ENCODE peak calls at places on chromosomes 13 and 19, in five cellular contexts. I is cardiac muscle cell; K is stimulated activated naive B cell treated with anti-CD40 and anti-IgM and Interleukin-4, amounts not matched to agents 10 μg/mL and 1 μg/mL and 100 μg/mL, for 72 hours; W is NCI-H1930; C is amygdala. B is an unnamed sample.
A peak's percentile ranks its signal among the peaks of the same experiment; 100 is the strongest.

GRCh38 chr19:42242512-42243409 is at the start of gene GSK3A:
- DNase-seq in C (peak; percentile 100), I (peak; percentile 98), K (peak; percentile 96), W (peak; percentile 100), B (peak; percentile 99)

GRCh38 chr19:20999731-21000352 is 20.6 kb upstream of the ZNF430 start:
- DNase-seq in K (peak; percentile 92), W (peak; percentile 70), C (peak; percentile 87), I (peak; percentile 92), B (peak; percentile 97)

GRCh38 chr19:2528543-2529173 is 52.7 kb downstream of the GADD45B start:
- DNase-seq in C (no peak), I (no peak), W (no peak), K (no peak), B (no peak)

GRCh38 chr13:71786815-71787214 is 80.2 kb downstream of the DACH1 start:
- DNase-seq in W (no peak), C (no peak), K (no peak), I (no peak), B (peak; percentile 38)

GRCh38 chr19:50817941-50818858 is 5.4 kb downstream of the KLK1 start:
- DNase-seq in K (peak; percentile 66), C (no peak), I (peak; percentile 81), W (peak; percentile 71), B (peak; percentile 65)

GRCh38 chr19:7293795-7294570 is at the start of gene INSR:
- DNase-seq in I (peak; percentile 91), C (peak; percentile 81), W (peak; percentile 29), K (peak; percentile 67), B (peak; percentile 86)

GRCh38 chr19:58181902-58182576 is 822 bp upstream of the ZNF274 start:
- DNase-seq in W (peak; percentile 53), C (no peak), K (peak; percentile 50), I (peak; percentile 55), B (peak; percentile 52)

GRCh38 chr13:37068962-37069361 is 9.5 kb upstream of the SUPT20H start:
- DNase-seq in I (no peak), K (no peak), W (no peak), C (no peak), B (no peak)

GRCh38 chr13:112907286-112907685 is 61.7 kb upstream of the MCF2L start:
- DNase-seq in K (no peak), C (no peak), I (no peak), W (no peak), B (no peak)

GRCh38 chr19:2487780-2488330 is 11.9 kb downstream of the GADD45B start:
- DNase-seq in K (no peak), C (no peak), W (no peak), I (no peak), B (no peak)

GRCh38 chr13:75704194-75704941 is 68.2 kb downstream of the LMO7 start:
- DNase-seq in K (no peak), I (peak; percentile 11), W (no peak), C (no peak), B (no peak)

GRCh38 chr13:95641961-95642621 is 2.4 kb downstream of the DZIP1 start:
- DNase-seq in W (no peak), C (no peak), I (peak; percentile 32), K (no peak), B (peak; percentile 45)

GRCh38 chr13:113441661-113442060 is 11.6 kb downstream of the ADPRHL1 start:
- DNase-seq in W (no peak), C (no peak), I (no peak), K (no peak), B (no peak)

GRCh38 chr13:53126803-53127202 is 98.2 kb downstream of the OLFM4 start:
- DNase-seq in K (no peak), I (no peak), C (no peak), W (no peak), B (no peak)

GRCh38 chr19:40216013-40216776 is 2.0 kb downstream of the TTC9B start:
- DNase-seq in W (no peak), C (no peak), K (no peak), I (no peak), B (no peak)

GRCh38 chr13:45331981-45332830 is 8.8 kb downstream of the TPT1 start:
- DNase-seq in K (no peak), I (no peak), W (no peak), C (no peak), B (no peak)

GRCh38 chr13:92315265-92315664 is 911.3 kb upstream of the GPC6 start:
- DNase-seq in I (no peak), W (no peak), K (no peak), C (no peak), B (no peak)

GRCh38 chr19:10975374-10976036 is 14.7 kb downstream of the SMARCA4 start:
- DNase-seq in K (no peak), I (no peak), W (no peak), C (no peak), B (no peak)

B was measured in SK-N-DZ.